ENCODE peak calls at places on chromosomes 4 and X, in six cellular contexts. One of them, this sample, is unnamed.

GRCh38 chrX:138921031-138921430 is 209.5 kb upstream of the FGF13 start:
- DNase-seq in neuronal stem cell: no peak
- DNase-seq in mesenchymal stem cell: no peak
- DNase-seq in IMR-90: no peak
- DNase-seq in H9: no peak
- DNase-seq in H1: no peak
- DNase-seq in this sample: no peak

GRCh38 chrX:73127700-73128241 is 48.5 kb upstream of the PABPC1L2A start:
- DNase-seq in mesenchymal stem cell: no peak
- DNase-seq in neuronal stem cell: peak
- DNase-seq in H9: peak
- DNase-seq in IMR-90: no peak
- DNase-seq in H1: peak
- DNase-seq in this sample: no peak

GRCh38 chr4:183443609-183444148 is 757 bp upstream of the CDKN2AIP start:
- DNase-seq in H1: peak
- DNase-seq in H9: peak
- DNase-seq in neuronal stem cell: no peak
- DNase-seq in IMR-90: peak
- DNase-seq in mesenchymal stem cell: no peak
- DNase-seq in this sample: peak

GRCh38 chrX:1576201-1577101 is 15.0 kb upstream of the AKAP17A start:
- DNase-seq in neuronal stem cell: no peak
- DNase-seq in H9: no peak
- DNase-seq in H1: no peak
- DNase-seq in IMR-90: no peak
- DNase-seq in mesenchymal stem cell: no peak
- DNase-seq in this sample: no peak

GRCh38 chrX:48957827-48958634 is 624 bp upstream of the OTUD5 start:
- DNase-seq in IMR-90: peak
- DNase-seq in neuronal stem cell: peak
- DNase-seq in H9: peak
- DNase-seq in mesenchymal stem cell: peak
- DNase-seq in H1: peak
- DNase-seq in this sample: peak

GRCh38 chr4:113584407-113585150 is 177.0 kb downstream of the CAMK2D start:
- DNase-seq in H1: no peak
- DNase-seq in IMR-90: peak
- DNase-seq in mesenchymal stem cell: peak
- DNase-seq in neuronal stem cell: no peak
- DNase-seq in H9: peak
- DNase-seq in this sample: no peak

GRCh38 chr4:124872659-124873058 is 160.1 kb upstream of the ANKRD50 start:
- DNase-seq in H1: no peak
- DNase-seq in IMR-90: no peak
- DNase-seq in neuronal stem cell: no peak
- DNase-seq in H9: no peak
- DNase-seq in mesenchymal stem cell: no peak
- DNase-seq in this sample: no peak

GRCh38 chr4:70980196-70980595 is 13.3 kb upstream of the DCK start:
- DNase-seq in neuronal stem cell: no peak
- DNase-seq in IMR-90: no peak
- DNase-seq in H9: no peak
- DNase-seq in H1: no peak
- DNase-seq in mesenchymal stem cell: peak
- DNase-seq in this sample: no peak

GRCh38 chr4:105472871-105473339 is 957 bp downstream of the PPA2 start:
- DNase-seq in mesenchymal stem cell: no peak
- DNase-seq in H9: no peak
- DNase-seq in H1: no peak
- DNase-seq in neuronal stem cell: no peak
- DNase-seq in IMR-90: no peak
- DNase-seq in this sample: peak

GRCh38 chr4:69524708-69525107 is 29.0 kb upstream of the UGT2B4 start:
- DNase-seq in IMR-90: no peak
- DNase-seq in neuronal stem cell: no peak
- DNase-seq in H9: no peak
- DNase-seq in H1: no peak
- DNase-seq in mesenchymal stem cell: no peak
- DNase-seq in this sample: no peak

GRCh38 chrX:53357799-53358530 is 64.5 kb downstream of the SMC1A start:
- DNase-seq in H1: no peak
- DNase-seq in mesenchymal stem cell: peak
- DNase-seq in IMR-90: peak
- DNase-seq in H9: peak
- DNase-seq in neuronal stem cell: peak
- DNase-seq in this sample: peak

GRCh38 chr4:122854444-122854843 is 27.8 kb downstream of the FGF2 start:
- DNase-seq in mesenchymal stem cell: no peak
- DNase-seq in H1: no peak
- DNase-seq in IMR-90: no peak
- DNase-seq in H9: no peak
- DNase-seq in neuronal stem cell: no peak
- DNase-seq in this sample: peak

GRCh38 chr4:73844352-73844751 is 7.9 kb downstream of the CXCL6 start:
- DNase-seq in neuronal stem cell: no peak
- DNase-seq in mesenchymal stem cell: no peak
- DNase-seq in IMR-90: peak
- DNase-seq in H9: no peak
- DNase-seq in H1: no peak
- DNase-seq in this sample: no peak

GRCh38 chr4:184163813-184164212 is 53.9 kb downstream of the ENPP6 start:
- DNase-seq in IMR-90: peak
- DNase-seq in neuronal stem cell: no peak
- DNase-seq in H1: no peak
- DNase-seq in H9: peak
- DNase-seq in mesenchymal stem cell: peak
- DNase-seq in this sample: peak

GRCh38 chr4:145530662-145531061 is 49.0 kb downstream of the SMAD1 start:
- DNase-seq in H9: no peak
- DNase-seq in neuronal stem cell: no peak
- DNase-seq in IMR-90: no peak
- DNase-seq in mesenchymal stem cell: no peak
- DNase-seq in H1: no peak
- DNase-seq in this sample: no peak

GRCh38 chr4:8129136-8129535 is 29.5 kb downstream of the ABLIM2 start:
- DNase-seq in mesenchymal stem cell: no peak
- DNase-seq in neuronal stem cell: no peak
- DNase-seq in IMR-90: no peak
- DNase-seq in H9: no peak
- DNase-seq in H1: no peak
- DNase-seq in this sample: no peak

GRCh38 chrX:110146521-110146920 is 143.6 kb downstream of the TMEM164 start:
- DNase-seq in H9: no peak
- DNase-seq in IMR-90: peak
- DNase-seq in mesenchymal stem cell: peak
- DNase-seq in neuronal stem cell: peak
- DNase-seq in H1: no peak
- DNase-seq in this sample: no peak

GRCh38 chr4:24470681-24471622 is 113.4 kb downstream of the DHX15 start:
- DNase-seq in IMR-90: peak
- DNase-seq in H9: peak
- DNase-seq in neuronal stem cell: peak
- DNase-seq in mesenchymal stem cell: peak
- DNase-seq in H1: no peak
- DNase-seq in this sample: no peak

GRCh38 chr4:17939061-17939460 is 82.5 kb downstream of the LCORL start:
- DNase-seq in neuronal stem cell: no peak
- DNase-seq in H9: no peak
- DNase-seq in IMR-90: no peak
- DNase-seq in H1: no peak
- DNase-seq in mesenchymal stem cell: no peak
- DNase-seq in this sample: peak

GRCh38 chr4:147596976-147597375 is 20.2 kb upstream of the TMEM184C start:
- DNase-seq in IMR-90: peak
- DNase-seq in H1: no peak
- DNase-seq in neuronal stem cell: no peak
- DNase-seq in mesenchymal stem cell: peak
- DNase-seq in H9: no peak
- DNase-seq in this sample: no peak

GRCh38 chrX:55149242-55149641 is 60.4 kb downstream of the PAGE2 start:
- DNase-seq in neuronal stem cell: no peak
- DNase-seq in H1: no peak
- DNase-seq in H9: no peak
- DNase-seq in IMR-90: no peak
- DNase-seq in mesenchymal stem cell: no peak
- DNase-seq in this sample: no peak

GRCh38 chrX:1153940-1154339 is 58.5 kb downstream of the CRLF2 start:
- DNase-seq in H9: no peak
- DNase-seq in neuronal stem cell: no peak
- DNase-seq in H1: no peak
- DNase-seq in mesenchymal stem cell: no peak
- DNase-seq in IMR-90: no peak
- DNase-seq in this sample: peak

GRCh38 chrX:133516691-133517090 is 101.4 kb upstream of the GPC4 start:
- DNase-seq in neuronal stem cell: no peak
- DNase-seq in H1: no peak
- DNase-seq in IMR-90: no peak
- DNase-seq in H9: no peak
- DNase-seq in mesenchymal stem cell: no peak
- DNase-seq in this sample: no peak

GRCh38 chrX:153803211-153804099 is 9.0 kb downstream of the SSR4 start:
- DNase-seq in IMR-90: no peak
- DNase-seq in H9: no peak
- DNase-seq in H1: no peak
- DNase-seq in neuronal stem cell: no peak
- DNase-seq in mesenchymal stem cell: no peak
- DNase-seq in this sample: no peak

GRCh38 chrX:56794831-56795230 is 65.8 kb downstream of the NBDY start:
- DNase-seq in IMR-90: no peak
- DNase-seq in neuronal stem cell: no peak
- DNase-seq in mesenchymal stem cell: no peak
- DNase-seq in H1: no peak
- DNase-seq in H9: no peak
- DNase-seq in this sample: no peak

GRCh38 chr4:128841402-128841801 is 31.9 kb downstream of the JADE1 start:
- DNase-seq in H1: no peak
- DNase-seq in H9: no peak
- DNase-seq in IMR-90: no peak
- DNase-seq in mesenchymal stem cell: no peak
- DNase-seq in neuronal stem cell: no peak
- DNase-seq in this sample: peak
- H2AK5ac ChIP-seq in H1: no peak
- H2AK5ac ChIP-seq in H9: no peak
- H2AK5ac ChIP-seq in IMR-90: no peak
- H2AK5ac ChIP-seq in mesenchymal stem cell: no peak
- H2AK5ac ChIP-seq in neuronal stem cell: no peak
- H2AK5ac ChIP-seq in this sample: no peak

GRCh38 chr4:1753692-1754311 is 32.5 kb downstream of the TACC3 start:
- DNase-seq in IMR-90: no peak
- DNase-seq in neuronal stem cell: no peak
- DNase-seq in H9: no peak
- DNase-seq in H1: no peak
- DNase-seq in mesenchymal stem cell: no peak
- DNase-seq in this sample: no peak

GRCh38 chr4:1753256-1753655 is 31.9 kb downstream of the TACC3 start:
- DNase-seq in IMR-90: no peak
- DNase-seq in H9: no peak
- DNase-seq in H1: no peak
- DNase-seq in neuronal stem cell: no peak
- DNase-seq in mesenchymal stem cell: no peak
- DNase-seq in this sample: no peak

GRCh38 chr4:1751155-1751918 is 30.0 kb downstream of the TACC3 start:
- DNase-seq in IMR-90: no peak
- DNase-seq in H1: no peak
- DNase-seq in mesenchymal stem cell: no peak
- DNase-seq in H9: no peak
- DNase-seq in neuronal stem cell: no peak
- DNase-seq in this sample: no peak

GRCh38 chr4:1751919-1752283 is 30.6 kb downstream of the TACC3 start:
- DNase-seq in H1: no peak
- DNase-seq in IMR-90: no peak
- DNase-seq in neuronal stem cell: no peak
- DNase-seq in H9: no peak
- DNase-seq in mesenchymal stem cell: no peak
- DNase-seq in this sample: no peak

DNA sequence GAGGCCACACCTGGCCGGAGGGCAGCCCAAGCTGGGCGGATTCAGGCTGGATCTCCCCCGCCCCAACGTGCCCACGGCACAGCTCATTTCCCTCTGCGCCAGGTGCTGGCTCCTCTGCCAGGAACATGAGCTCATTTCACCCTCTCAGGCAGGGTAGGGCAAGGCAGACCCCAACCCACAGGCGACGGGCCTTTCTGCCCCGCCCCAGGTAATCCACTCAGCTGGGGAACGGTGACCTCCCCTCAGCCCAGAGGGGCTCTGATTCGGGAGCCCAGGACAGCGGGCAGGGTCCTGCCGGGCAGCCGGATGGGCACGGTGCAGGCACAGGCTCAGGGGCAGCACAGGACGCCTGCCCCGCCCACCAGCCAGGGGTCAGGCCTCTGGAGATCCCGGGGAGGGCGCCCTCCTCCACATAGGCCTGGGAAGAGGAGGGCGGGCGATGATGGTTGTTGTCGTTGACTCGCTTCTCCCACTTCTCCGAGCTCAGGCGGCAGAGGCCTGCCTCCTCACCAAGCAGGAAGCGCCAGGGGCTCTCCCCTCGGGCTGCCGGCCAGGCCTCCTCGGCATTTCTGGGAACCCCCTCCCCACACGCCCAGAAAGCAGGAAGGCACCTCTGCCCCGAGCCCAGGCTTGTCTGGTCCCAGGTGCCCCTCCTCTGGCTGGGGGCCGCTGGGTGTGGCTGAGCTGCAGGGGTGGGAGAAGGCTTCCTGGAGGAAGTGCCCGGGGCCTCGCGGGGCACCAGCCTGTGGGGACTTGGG is 31.1 kb downstream of the TACC3 start:
- DNase-seq in H1: no peak
- DNase-seq in IMR-90: peak
- DNase-seq in neuronal stem cell: no peak
- DNase-seq in H9: no peak
- DNase-seq in mesenchymal stem cell: no peak
- DNase-seq in this sample: no peak
- H2AFZ ChIP-seq in H1: no peak
- H2AFZ ChIP-seq in IMR-90: peak
- H2AFZ ChIP-seq in neuronal stem cell: no peak
- H2AFZ ChIP-seq in H9: no peak
- H2AFZ ChIP-seq in mesenchymal stem cell: no peak
- H2AFZ ChIP-seq in this sample: no peak

GRCh38 chr4:86443495-86443894 is 83.6 kb upstream of the MAPK10 start:
- DNase-seq in IMR-90: no peak
- DNase-seq in mesenchymal stem cell: peak
- DNase-seq in H9: no peak
- DNase-seq in H1: no peak
- DNase-seq in neuronal stem cell: no peak
- DNase-seq in this sample: no peak
- H2AK5ac ChIP-seq in IMR-90: no peak
- H2AK5ac ChIP-seq in mesenchymal stem cell: peak
- H2AK5ac ChIP-seq in H9: no peak
- H2AK5ac ChIP-seq in H1: peak
- H2AK5ac ChIP-seq in neuronal stem cell: no peak
- H2AK5ac ChIP-seq in this sample: no peak

GRCh38 chr4:142566780-142567179 is 279.3 kb downstream of the INPP4B start:
- DNase-seq in mesenchymal stem cell: no peak
- DNase-seq in H9: no peak
- DNase-seq in H1: no peak
- DNase-seq in neuronal stem cell: no peak
- DNase-seq in IMR-90: no peak
- DNase-seq in this sample: no peak
- H2AFZ ChIP-seq in mesenchymal stem cell: no peak
- H2AFZ ChIP-seq in H9: no peak
- H2AFZ ChIP-seq in H1: no peak
- H2AFZ ChIP-seq in neuronal stem cell: no peak
- H2AFZ ChIP-seq in IMR-90: no peak
- H2AFZ ChIP-seq in this sample: no peak

This sample was measured in trophoblast cell.